ENCODE peak calls at places on chromosomes 6 and 20, in five cellular contexts. Q, F, P, Y and S are unnamed samples.

GRCh38 chr20:6100261-6100660 is 22.6 kb downstream of the FERMT1 start:
- DNase-seq in Q (no peak), F (no peak), P (no peak), Y (no peak), S (no peak)

GRCh38 chr6:137171824-137172733 is 1.4 kb downstream of the IL22RA2 start:
- DNase-seq in Q (no peak), F (no peak), P (no peak), Y (no peak), S (no peak)

GRCh38 chr20:10635476-10636208 is 38.2 kb downstream of the JAG1 start:
- DNase-seq in Q (peak; percentile 55), F (no peak), P (no peak), Y (no peak), S (no peak)

GRCh38 chr6:33170176-33171095 is 21.8 kb downstream of the COL11A2 start:
- DNase-seq in Q (no peak), F (no peak), P (no peak), Y (no peak), S (no peak)

GRCh38 chr6:98839788-98840361 is 5.5 kb downstream of the POU3F2 start:
- DNase-seq in Q (peak; percentile 43), F (no peak), P (no peak), Y (no peak), S (peak; percentile 33)

GRCh38 chr20:10313215-10313614 is 94.6 kb downstream of the SNAP25 start:
- DNase-seq in Q (peak; percentile 80), F (no peak), P (no peak), Y (no peak), S (no peak)

GRCh38 chr20:10731190-10731955 is 57.6 kb upstream of the JAG1 start:
- DNase-seq in Q (no peak), F (peak; percentile 77), P (no peak), Y (no peak), S (no peak)

GRCh38 chr6:116047173-116047933 is 13.3 kb downstream of the FRK start:
- DNase-seq in Q (peak; percentile 24), F (peak; percentile 16), P (no peak), Y (no peak), S (no peak)

GRCh38 chr6:112595841-112596240 is 248.7 kb downstream of the RFPL4B start:
- DNase-seq in Q (no peak), F (no peak), P (no peak), Y (no peak), S (no peak)

GRCh38 chr20:61560361-61560853 is 308.3 kb downstream of the CDH4 start:
- DNase-seq in Q (peak; percentile 13), F (no peak), P (peak; percentile 56), Y (no peak), S (no peak)

GRCh38 chr6:46501136-46502089 is 10.2 kb upstream of the RCAN2 start:
- DNase-seq in Q (peak; percentile 35), F (peak; percentile 29), P (no peak), Y (no peak), S (no peak)

GRCh38 chr20:41572010-41572572 is 46.1 kb downstream of the CHD6 start:
- DNase-seq in Q (peak; percentile 17), F (no peak), P (no peak), Y (no peak), S (peak; percentile 10)

GRCh38 chr6:167676666-167677421 is 149.9 kb upstream of the AFDN start:
- DNase-seq in Q (no peak), F (no peak), P (no peak), Y (no peak), S (peak; percentile 65)

GRCh38 chr6:40355532-40355931 is 231.6 kb downstream of the LRFN2 start:
- DNase-seq in Q (no peak), F (no peak), P (no peak), Y (no peak), S (no peak)

GRCh38 chr6:37860226-37860839 is 40.8 kb downstream of the ZFAND3 start:
- DNase-seq in Q (peak; percentile 70), F (peak; percentile 47), P (no peak), Y (no peak), S (peak; percentile 67)

GRCh38 chr6:14966111-14966901 is 279.6 kb upstream of the JARID2 start:
- DNase-seq in Q (no peak), F (no peak), P (no peak), Y (no peak), S (no peak)

GRCh38 chr6:144581807-144582537 is 296.8 kb downstream of the UTRN start:
- DNase-seq in Q (peak; percentile 69), F (peak; percentile 38), P (no peak), Y (no peak), S (peak; percentile 50)

GRCh38 chr6:15247750-15248450 is 2.0 kb downstream of the JARID2 start:
- DNase-seq in Q (peak; percentile 73), F (peak; percentile 50), P (peak; percentile 80), Y (peak; percentile 58), S (peak; percentile 67)

GRCh38 chr20:10848810-10849370 is 175.1 kb upstream of the JAG1 start:
- DNase-seq in Q (peak; percentile 93), F (peak; percentile 92), P (no peak), Y (no peak), S (peak; percentile 95)

DNA sequence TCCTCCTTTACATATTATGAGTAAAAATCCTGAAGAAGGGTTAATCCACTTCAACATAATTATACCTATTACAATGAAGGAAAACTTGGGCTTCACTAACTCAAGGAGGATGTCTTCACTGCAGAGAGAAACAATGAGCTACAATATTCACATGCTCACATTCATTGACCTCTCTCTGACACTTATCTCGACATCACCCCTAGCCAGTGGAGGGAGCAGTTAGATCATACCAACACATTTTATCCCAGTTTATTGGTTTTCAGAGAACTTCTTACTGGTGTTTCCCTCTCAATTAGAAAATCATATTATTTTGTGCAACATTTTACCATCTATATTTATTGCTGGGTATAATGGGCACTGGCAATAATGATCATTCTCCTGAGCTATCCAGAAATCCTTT is 646.5 kb downstream of the TENT5A start:
- DNase-seq in Q (peak; percentile 17), F (no peak), P (no peak), Y (no peak), S (peak; percentile 1)
- TF ChIP-seq CTCF in Q (peak; percentile 16), F (no peak), P (no peak), Y (no peak), S (no peak)

DNA sequence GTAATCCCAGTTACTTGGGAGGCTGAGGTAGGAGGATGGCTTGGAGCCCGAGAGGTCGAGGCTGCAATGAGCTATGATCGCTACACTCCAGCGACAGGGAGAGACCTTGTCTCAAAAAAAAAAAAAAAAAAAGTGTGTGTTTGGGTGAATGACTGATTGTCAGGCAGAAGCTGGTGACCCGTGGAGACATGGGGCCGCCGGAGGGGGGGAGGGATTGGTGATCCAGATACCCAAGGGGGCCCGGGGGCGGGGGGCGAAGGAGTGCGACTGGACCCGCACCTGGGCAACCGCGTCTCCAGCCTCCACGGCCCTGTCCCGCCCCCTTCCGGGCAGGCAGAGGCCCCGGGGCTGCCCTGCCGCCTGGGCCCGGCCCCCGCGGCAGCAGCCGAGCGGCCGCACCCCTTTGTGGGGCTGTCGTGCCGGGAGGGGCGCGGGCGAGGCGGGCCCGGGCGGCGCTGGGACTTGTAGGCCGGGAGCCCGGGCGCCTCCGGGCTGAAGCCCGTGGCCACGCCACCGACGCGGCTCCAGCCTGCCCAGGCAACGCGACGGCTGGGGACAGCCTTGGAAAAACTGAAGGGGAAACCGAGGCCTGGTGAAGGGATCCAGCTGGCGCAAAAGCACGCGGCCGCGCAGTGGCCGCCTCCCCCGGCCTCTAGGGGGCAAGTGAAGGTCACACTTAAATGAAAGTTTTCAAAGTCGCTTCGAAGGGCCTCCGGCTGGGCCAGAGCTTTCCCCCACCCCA is 2.1 kb upstream of the RBM38 start:
- DNase-seq in Q (peak; percentile 45), F (no peak), P (peak; percentile 90), Y (peak; percentile 90), S (peak; percentile 61)
- H3K4me3 ChIP-seq in Q (peak overlapping the region; percentile 34), F (peak overlapping the region; percentile 17), P (peak overlapping the region; percentile 49), Y (peak overlapping the region; percentile 37), S (peak overlapping the region; percentile 25)

GRCh38 chr20:23233341-23233740 is 117.2 kb upstream of the NXT1 start:
- DNase-seq in Q (no peak), F (no peak), P (no peak), Y (no peak), S (no peak)

GRCh38 chr20:23237166-23237565 is 113.4 kb upstream of the NXT1 start:
- DNase-seq in Q (no peak), F (no peak), P (no peak), Y (no peak), S (no peak)

GRCh38 chr20:23234311-23235078 is 116.1 kb upstream of the NXT1 start:
- DNase-seq in Q (peak; percentile 68), F (no peak), P (no peak), Y (no peak), S (no peak)

GRCh38 chr20:23232679-23233308 is 117.8 kb upstream of the NXT1 start:
- DNase-seq in Q (no peak), F (no peak), P (no peak), Y (no peak), S (no peak)

GRCh38 chr20:23235173-23236027 is 115.2 kb upstream of the NXT1 start:
- DNase-seq in Q (peak; percentile 88), F (no peak), P (peak; percentile 80), Y (peak; percentile 66), S (peak; percentile 83)
- TF ChIP-seq CTCF in Q (peak; percentile 98), F (peak; percentile 89), P (peak; percentile 80), Y (no peak), S (peak; percentile 96)

GRCh38 chr6:161395832-161396231 is 122.0 kb upstream of the AGPAT4 start:
- DNase-seq in Q (no peak), F (no peak), P (no peak), Y (no peak), S (no peak)
- H3K4me3 ChIP-seq in Q (no peak overlapping the region), F (no peak overlapping the region), P (no peak overlapping the region), Y (no peak overlapping the region), S (no peak overlapping the region)

GRCh38 chr6:117266948-117267347 is 1.6 kb downstream of the VGLL2 start:
- DNase-seq in Q (no peak), F (no peak), P (no peak), Y (no peak), S (no peak)

GRCh38 chr6:117264487-117265424 is 602 bp upstream of the VGLL2 start:
- DNase-seq in Q (no peak), F (no peak), P (no peak), Y (no peak), S (peak; percentile 16)

GRCh38 chr6:117263353-117263927 is 1.9 kb upstream of the VGLL2 start:
- DNase-seq in Q (no peak), F (no peak), P (no peak), Y (no peak), S (no peak)

GRCh38 chr6:117266267-117266797 is 974 bp downstream of the VGLL2 start:
- DNase-seq in Q (no peak), F (no peak), P (no peak), Y (no peak), S (no peak)

GRCh38 chr6:117265425-117266266 is at the start of gene VGLL2:
- DNase-seq in Q (peak; percentile 27), F (no peak), P (peak; percentile 54), Y (no peak), S (peak; percentile 48)
- TF ChIP-seq CTCF in Q (no peak), F (peak; percentile 22), P (no peak), Y (no peak), S (no peak)